ENCODE peak calls at places on chromosome 12, in five cellular contexts. L is CD8-positive, alpha-beta T cell; J is small intestine; B is neuronal stem cell; O is neural progenitor cell. U is an unnamed sample. For H3K27me3, the result is how much of the 10 kb centered on the place peaks cover.

GRCh38 chr12:27824126-27824842 is 44.2 kb upstream of the MANSC4 start:
- DNase-seq in L (no peak), J (no peak), B (no peak), O (no peak), U (no peak)

GRCh38 chr12:12010277-12011031 is 60.3 kb upstream of the BCL2L14 start:
- DNase-seq in L (no peak), J (no peak), B (no peak), O (no peak), U (peak)

GRCh38 chr12:107007421-107007820 is 20.5 kb upstream of the MTERF2 start:
- DNase-seq in L (no peak), J (no peak), B (no peak), O (no peak), U (no peak)

GRCh38 chr12:104360157-104360556 is 56.6 kb downstream of the EID3 start:
- DNase-seq in L (no peak), J (no peak), B (no peak), O (no peak), U (no peak)

GRCh38 chr12:128711486-128711885 is 112.3 kb downstream of the SLC15A4 start:
- DNase-seq in L (no peak), J (no peak), B (no peak), O (no peak), U (no peak)

GRCh38 chr12:97181571-97182265 is 274.7 kb downstream of the NEDD1 start:
- DNase-seq in L (no peak), J (no peak), B (no peak), O (no peak), U (no peak)

GRCh38 chr12:131101006-131101405 is 147.3 kb downstream of the ADGRD1 start:
- DNase-seq in L (no peak), J (no peak), B (no peak), O (no peak), U (no peak)

GRCh38 chr12:10409387-10409786 is at the start of gene KLRC4:
- DNase-seq in L (no peak), J (peak), B (no peak), O (no peak), U (no peak)

GRCh38 chr12:75632452-75632851 is 121.0 kb upstream of the KRR1 start:
- DNase-seq in L (no peak), J (no peak), B (peak), O (peak), U (no peak)

GRCh38 chr12:101764393-101764792 is 25.1 kb upstream of the SYCP3 start:
- DNase-seq in L (no peak), J (no peak), B (no peak), O (no peak), U (no peak)

GRCh38 chr12:121766290-121767039 is 27.0 kb downstream of the RHOF start:
- DNase-seq in L (no peak), J (no peak), B (no peak), O (no peak), U (no peak)

GRCh38 chr12:50888666-50889065 is 45.9 kb downstream of the TMPRSS12 start:
- DNase-seq in L (no peak), J (no peak), B (no peak), O (no peak), U (no peak)

GRCh38 chr12:78146365-78146772 is 315.7 kb downstream of the NAV3 start:
- DNase-seq in L (no peak), J (peak), B (peak), O (peak), U (no peak)

GRCh38 chr12:74794522-74794921 is 256.9 kb downstream of the ATXN7L3B start:
- DNase-seq in L (no peak), J (no peak), B (no peak), O (no peak), U (no peak)

GRCh38 chr12:75754698-75755097 is 243.3 kb upstream of the KRR1 start:
- DNase-seq in L (no peak), J (no peak), B (no peak), O (no peak), U (no peak)

GRCh38 chr12:32836710-32837109 is 59.9 kb downstream of the PKP2 start:
- DNase-seq in L (no peak), J (no peak), B (no peak), O (no peak), U (no peak)

GRCh38 chr12:90899456-90900182 is 55.4 kb downstream of the CCER1 start:
- DNase-seq in L (no peak), J (no peak), B (no peak), O (no peak), U (no peak)

GRCh38 chr12:102298022-102298421 is 100.4 kb upstream of the PMCH start:
- DNase-seq in L (no peak), J (no peak), B (no peak), O (no peak), U (no peak)

DNA sequence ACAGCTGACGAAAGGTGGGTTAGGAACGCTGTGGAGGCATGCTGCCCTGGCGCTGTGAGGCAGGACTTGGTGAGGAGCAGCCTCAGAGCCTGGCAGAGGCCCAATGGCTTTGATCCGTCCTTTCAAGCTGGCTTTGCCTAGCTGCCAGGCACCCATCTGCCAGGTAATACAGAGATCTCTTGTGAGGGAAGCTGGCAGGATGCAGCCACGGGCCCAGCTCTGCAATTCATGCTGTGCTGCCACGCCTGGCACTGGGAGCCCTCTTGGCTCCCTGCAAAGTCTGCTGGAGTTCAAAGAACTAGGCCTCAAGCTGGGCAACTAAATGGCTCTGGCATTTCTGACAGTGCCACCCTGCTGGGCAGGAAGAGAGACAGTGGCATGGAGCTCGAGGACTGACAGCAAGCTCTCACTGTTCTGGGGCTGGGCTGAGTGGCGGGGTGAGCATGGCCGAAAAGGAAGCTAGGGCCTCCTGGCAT is 18.7 kb downstream of the IQSEC3 start:
- DNase-seq in L (no peak), J (no peak), B (no peak), O (no peak), U (no peak)
- H3K27me3 ChIP-seq in L (under half), J (under half), B (under half), O (under half), U (under half)

GRCh38 chr12:111012918-111013317 is 92.5 kb upstream of the MYL2 start:
- DNase-seq in L (no peak), J (no peak), B (no peak), O (no peak), U (no peak)

GRCh38 chr12:111010061-111010460 is 89.7 kb upstream of the MYL2 start:
- DNase-seq in L (no peak), J (no peak), B (no peak), O (no peak), U (no peak)

GRCh38 chr12:111014547-111014946 is 94.2 kb upstream of the MYL2 start:
- DNase-seq in L (no peak), J (no peak), B (no peak), O (no peak), U (no peak)

GRCh38 chr12:111011999-111012600 is 91.7 kb upstream of the MYL2 start:
- DNase-seq in L (no peak), J (no peak), B (no peak), O (no peak), U (no peak)

GRCh38 chr12:111010916-111011657 is 90.7 kb upstream of the MYL2 start:
- DNase-seq in L (no peak), J (no peak), B (no peak), O (no peak), U (no peak)
- H3K27me3 ChIP-seq in L (under half), J (under half), B (under half), O (under half), U (under half)

GRCh38 chr12:30251546-30251945 is 444.1 kb downstream of the IPO8 start:
- DNase-seq in L (no peak), J (no peak), B (no peak), O (peak), U (no peak)
- H3K27me3 ChIP-seq in L (under half), J (under half), B (under half), O (under half), U (under half)

GRCh38 chr12:58832-59231 is 7.7 kb upstream of the IQSEC3 start:
- DNase-seq in L (no peak), J (no peak), B (no peak), O (no peak), U (no peak)
- H3K27me3 ChIP-seq in L (under half), J (under half), B (under half), O (under half), U (half or more)

GRCh38 chr12:24974216-24974615 is 25.3 kb upstream of the BCAT1 start:
- DNase-seq in L (no peak), J (no peak), B (no peak), O (no peak), U (no peak)
- H3K27me3 ChIP-seq in L (under half), J (under half), B (under half), O (under half), U (under half)

DNA sequence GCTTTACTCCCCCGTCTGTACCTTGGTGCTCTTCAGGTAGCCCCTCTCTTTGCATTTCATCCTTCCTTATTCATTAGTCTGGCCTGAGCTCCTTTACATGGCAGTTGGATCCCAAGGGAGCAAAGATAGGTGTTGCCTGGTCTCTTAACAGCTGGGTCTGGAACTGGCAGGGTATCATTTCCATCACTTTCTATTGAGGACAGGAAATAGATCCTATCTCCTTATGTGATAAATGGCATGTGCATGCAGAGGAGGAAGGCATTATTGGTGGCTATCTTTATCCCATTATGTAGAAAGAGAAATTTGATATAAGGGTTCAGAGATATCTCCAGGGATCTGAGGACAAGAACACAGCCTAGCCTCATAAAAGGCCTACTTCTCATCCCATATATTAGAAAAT is 54.6 kb upstream of the OAS1 start:
- DNase-seq in L (no peak), J (no peak), B (no peak), O (no peak), U (no peak)
- H3K27me3 ChIP-seq in L (under half), J (under half), B (under half), O (under half), U (under half)

DNA sequence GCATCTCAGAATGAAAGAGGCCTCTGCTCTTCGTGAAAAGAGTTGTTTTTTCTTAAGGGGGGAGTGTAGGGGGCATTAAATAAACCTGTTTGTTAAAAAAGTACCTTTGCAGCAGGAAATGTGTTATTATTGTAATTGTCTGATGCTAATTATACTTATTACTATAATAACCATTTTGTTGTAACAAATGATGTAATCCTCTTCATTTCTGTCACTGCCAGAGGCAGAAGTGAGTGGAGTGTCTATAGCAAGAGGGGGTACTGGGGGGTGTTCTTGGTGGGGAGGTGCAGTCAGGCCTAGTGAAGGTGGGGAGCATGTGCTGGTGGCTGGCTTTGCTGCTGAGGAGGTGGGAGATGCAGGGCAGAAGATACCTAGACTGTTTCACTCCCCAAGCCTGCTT is 77.4 kb upstream of the CISTR start:
- DNase-seq in L (no peak), J (no peak), B (no peak), O (no peak), U (no peak)
- H3K27me3 ChIP-seq in L (under half), J (under half), B (under half), O (half or more), U (half or more)

DNA sequence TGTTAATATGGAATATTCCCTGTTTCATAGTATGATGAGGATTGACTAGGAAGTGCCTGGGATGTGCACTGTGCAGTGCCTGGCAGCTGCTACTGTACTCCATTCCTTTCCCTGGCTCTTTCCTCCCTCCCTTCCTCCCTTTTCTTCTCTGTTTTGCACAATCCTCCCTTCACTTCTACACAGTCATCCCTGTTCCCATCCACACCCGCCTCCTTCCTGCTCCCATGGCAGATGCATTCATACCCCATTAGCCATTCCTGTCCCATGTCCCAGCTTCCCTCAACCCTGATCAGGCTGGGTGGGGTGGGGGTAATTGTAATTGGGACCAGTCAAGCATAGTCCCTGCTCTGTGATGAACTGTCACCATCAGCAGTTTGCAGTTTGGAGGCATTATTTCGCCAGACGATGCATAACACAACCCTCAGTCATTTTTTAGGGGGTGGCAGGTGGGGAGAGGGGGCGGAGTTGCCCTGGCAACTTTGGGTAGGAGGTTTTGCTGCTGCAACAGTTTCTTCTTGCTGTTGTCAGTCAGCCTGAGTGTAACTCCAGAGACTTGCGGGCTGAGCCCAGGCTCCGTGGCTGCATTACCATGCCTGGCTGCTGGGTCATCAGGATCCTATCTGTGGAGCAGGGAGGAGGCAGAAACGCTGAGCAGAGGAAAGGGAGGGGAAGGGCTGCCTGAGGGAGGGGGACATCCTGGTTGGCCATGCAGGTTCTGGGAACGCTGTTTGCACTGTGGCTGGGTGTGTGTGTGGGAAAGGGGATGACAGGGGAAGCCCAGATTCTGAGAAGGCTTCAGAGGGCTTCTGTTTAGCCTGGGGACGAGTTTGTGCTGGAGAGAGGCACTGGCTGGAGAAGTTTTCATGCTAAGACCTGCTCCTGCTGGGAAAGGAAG is 4.1 kb upstream of the KRT84 start:
- DNase-seq in L (no peak), J (no peak), B (no peak), O (no peak), U (no peak)
- H3K27me3 ChIP-seq in L (under half), J (under half), B (under half), O (under half), U (under half)

U was measured in transverse colon.